ENCODE peak calls at places on chromosomes 6 and 20, in five cellular contexts. N is WERI-Rb-1; M is effector memory CD4-positive, alpha-beta T cell; Q is lower lobe of right lung; L is fibroblast of mammary gland. X is an unnamed sample.

GRCh38 chr6:40708049-40708448 is 120.9 kb upstream of the LRFN2 start:
- DNase-seq in N (no peak), M (no peak), Q (no peak), L (no peak), X (no peak)

GRCh38 chr6:93407186-93407585 is 12.2 kb downstream of the EPHA7 start:
- DNase-seq in N (no peak), M (no peak), Q (no peak), L (no peak), X (no peak)

GRCh38 chr6:148521586-148521985 is 178.9 kb downstream of the SASH1 start:
- DNase-seq in N (no peak), M (no peak), Q (no peak), L (peak; percentile 94), X (no peak)

GRCh38 chr6:125821825-125822281 is 31.1 kb downstream of the NCOA7 start:
- DNase-seq in N (no peak), M (no peak), Q (no peak), L (no peak), X (no peak)

GRCh38 chr20:44087051-44087856 is 99.7 kb downstream of the JPH2 start:
- DNase-seq in N (no peak), M (no peak), Q (no peak), L (no peak), X (no peak)

GRCh38 chr20:60053125-60053812 is 95.0 kb downstream of the CDH26 start:
- DNase-seq in N (no peak), M (no peak), Q (no peak), L (no peak), X (no peak)

GRCh38 chr6:14517536-14518105 is 400.0 kb downstream of the CD83 start:
- DNase-seq in N (no peak), M (no peak), Q (no peak), L (peak; percentile 38), X (no peak)

GRCh38 chr20:44970243-44970757 is 4.0 kb downstream of the STK4 start:
- DNase-seq in N (no peak), M (no peak), Q (no peak), L (no peak), X (no peak)

GRCh38 chr6:11324453-11325023 is 92.1 kb upstream of the NEDD9 start:
- DNase-seq in N (no peak), M (no peak), Q (no peak), L (no peak), X (no peak)

GRCh38 chr6:45021652-45022051 is 306.5 kb upstream of the RUNX2 start:
- DNase-seq in N (no peak), M (no peak), Q (no peak), L (no peak), X (no peak)

GRCh38 chr6:104789770-104790190 is 69.9 kb downstream of the HACE1 start:
- DNase-seq in N (no peak), M (no peak), Q (no peak), L (peak; percentile 46), X (peak; percentile 7)

GRCh38 chr6:160103825-160104100 is 17.9 kb upstream of the SLC22A1 start:
- DNase-seq in N (no peak), M (no peak), Q (no peak), L (no peak), X (no peak)

GRCh38 chr6:142045380-142046270 is 87.1 kb upstream of the GJE1 start:
- DNase-seq in N (no peak), M (no peak), Q (no peak), L (peak; percentile 71), X (no peak)

GRCh38 chr20:53834044-53834442 is 236.4 kb downstream of the BCAS1 start:
- DNase-seq in N (no peak), M (no peak), Q (no peak), L (no peak), X (no peak)

GRCh38 chr6:116611020-116611419 is 5.3 kb upstream of the RSPH4A start:
- DNase-seq in N (no peak), M (no peak), Q (no peak), L (no peak), X (no peak)

GRCh38 chr6:168100011-168100802 is 21.2 kb upstream of the FRMD1 start:
- DNase-seq in N (no peak), M (no peak), Q (peak; percentile 35), L (no peak), X (peak; percentile 62)

GRCh38 chr6:168101201-168102092 is 22.4 kb upstream of the FRMD1 start:
- DNase-seq in N (no peak), M (no peak), Q (peak; percentile 45), L (no peak), X (peak; percentile 79)

GRCh38 chr6:168100803-168101095 is 21.7 kb upstream of the FRMD1 start:
- DNase-seq in N (no peak), M (no peak), Q (peak; percentile 24), L (no peak), X (no peak)

GRCh38 chr6:168103036-168103830 is 24.2 kb upstream of the FRMD1 start:
- DNase-seq in N (no peak), M (no peak), Q (peak; percentile 11), L (no peak), X (no peak)

DNA sequence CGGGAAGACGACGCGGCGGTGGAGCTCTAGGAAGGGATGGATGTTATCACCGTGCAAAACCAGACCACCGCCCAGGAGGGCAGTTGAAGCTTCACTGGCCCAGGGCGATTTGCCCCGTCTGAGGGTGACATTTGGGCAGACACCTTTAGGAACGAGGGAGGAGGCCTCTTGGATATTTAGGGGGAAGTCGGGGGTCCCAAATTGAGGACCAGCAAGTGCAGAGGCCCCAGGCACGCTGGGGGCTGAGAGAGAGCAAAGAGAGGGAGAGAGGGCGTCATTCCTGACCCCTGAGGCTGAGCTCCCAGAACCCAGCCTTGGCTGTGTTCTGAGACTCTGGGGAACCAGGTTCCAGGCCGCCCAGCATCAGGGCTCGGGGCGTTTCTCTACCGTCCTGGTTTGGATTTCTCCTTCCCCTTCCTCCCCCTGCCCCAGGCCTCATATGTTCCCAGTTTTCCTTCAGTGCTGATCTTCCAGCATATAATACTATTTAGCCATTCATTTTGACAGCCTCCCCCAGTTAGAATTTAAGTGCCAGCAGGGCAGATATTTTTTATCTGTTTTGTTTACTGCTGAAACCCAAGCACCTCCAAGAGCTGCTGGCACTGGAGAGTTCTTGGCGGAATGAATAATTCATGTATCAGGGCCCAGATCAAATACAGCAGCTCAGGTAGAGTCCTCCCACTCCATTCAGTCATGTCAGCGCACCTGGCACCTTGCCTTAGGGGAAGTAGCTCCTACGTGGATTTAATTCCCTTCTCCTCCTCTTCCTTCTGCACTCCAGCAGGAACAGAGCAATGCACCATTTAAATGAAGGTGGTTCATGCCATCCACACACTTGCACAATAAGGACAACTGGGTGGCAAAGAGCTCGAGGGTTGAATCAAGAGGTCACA is 23.3 kb upstream of the FRMD1 start:
- DNase-seq in N (no peak), M (no peak), Q (peak; percentile 35), L (no peak), X (peak; percentile 73)
- H3K4me3 ChIP-seq in N (no peak overlapping the region), M (no peak overlapping the region), Q (no peak overlapping the region), L (no peak overlapping the region), X (no peak overlapping the region)

DNA sequence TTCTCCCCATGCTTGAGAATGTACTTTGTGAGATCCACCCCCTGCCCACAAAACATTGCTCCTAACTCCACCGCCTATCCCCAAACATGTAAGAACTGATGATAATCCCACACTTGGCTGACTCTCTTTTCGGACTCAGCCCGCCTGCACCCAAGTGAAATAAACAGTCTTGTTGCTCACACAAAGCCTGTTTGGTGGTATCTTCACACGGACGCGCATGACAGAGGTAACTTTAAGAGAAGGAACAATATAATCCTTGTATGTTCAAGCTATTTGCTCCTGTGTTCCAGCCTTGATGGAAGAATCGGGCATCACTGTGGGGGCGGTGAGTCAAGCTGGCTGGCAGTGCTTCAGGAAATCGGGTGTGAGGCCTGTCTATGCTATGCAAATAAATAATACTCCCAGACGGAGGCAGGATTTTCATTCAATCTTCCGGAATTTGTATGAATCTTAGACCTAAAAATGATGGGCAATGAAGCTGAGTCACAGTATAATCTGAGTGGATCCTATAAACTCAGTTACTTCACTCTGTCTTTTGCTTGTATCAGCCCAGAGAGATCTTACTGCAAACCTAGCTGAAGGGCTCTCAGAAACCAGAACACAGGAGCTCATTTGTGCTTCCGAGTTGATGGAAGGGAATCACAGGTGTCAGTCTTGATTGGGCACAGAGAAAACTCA is 45.2 kb upstream of the NT5E start:
- DNase-seq in N (no peak), M (no peak), Q (no peak), L (peak; percentile 96), X (no peak)
- H3K4me3 ChIP-seq in N (no peak overlapping the region), M (no peak overlapping the region), Q (no peak overlapping the region), L (no peak overlapping the region), X (no peak overlapping the region)

GRCh38 chr20:21511850-21512633 is 1.8 kb downstream of the NKX2-2 start:
- DNase-seq in N (no peak), M (no peak), Q (peak; percentile 45), L (no peak), X (peak; percentile 87)

GRCh38 chr20:21513881-21514540 is at the start of gene NKX2-2:
- DNase-seq in N (no peak), M (no peak), Q (no peak), L (no peak), X (peak; percentile 85)

GRCh38 chr20:21512634-21513180 is 1.2 kb downstream of the NKX2-2 start:
- DNase-seq in N (no peak), M (no peak), Q (peak; percentile 44), L (no peak), X (peak; percentile 79)

GRCh38 chr20:21514553-21515251 is 838 bp upstream of the NKX2-2 start:
- DNase-seq in N (no peak), M (no peak), Q (peak; percentile 33), L (no peak), X (peak; percentile 95)

GRCh38 chr20:21513181-21513663 is 642 bp downstream of the NKX2-2 start:
- DNase-seq in N (no peak), M (no peak), Q (peak; percentile 41), L (no peak), X (peak; percentile 72)
- H3K4me3 ChIP-seq in N (no peak overlapping the region), M (peak overlapping the region; percentile 8), Q (no peak overlapping the region), L (no peak overlapping the region), X (peak overlapping the region; percentile 4)

GRCh38 chr6:101392561-101393230 is 812 bp upstream of the GRIK2 start:
- DNase-seq in N (no peak), M (no peak), Q (no peak), L (no peak), X (peak; percentile 46)
- H3K4me3 ChIP-seq in N (no peak overlapping the region), M (no peak overlapping the region), Q (no peak overlapping the region), L (peak overlapping the region; percentile 47), X (peak overlapping the region; percentile 55)

GRCh38 chr6:169038691-169039090 is 215.0 kb downstream of the THBS2 start:
- DNase-seq in N (no peak), M (no peak), Q (no peak), L (no peak), X (no peak)

GRCh38 chr6:169029861-169030260 is 223.8 kb downstream of the THBS2 start:
- DNase-seq in N (no peak), M (no peak), Q (no peak), L (no peak), X (no peak)

GRCh38 chr6:169035381-169036280 is 218.0 kb downstream of the THBS2 start:
- DNase-seq in N (no peak), M (no peak), Q (no peak), L (peak; percentile 72), X (no peak)

GRCh38 chr6:169034523-169035167 is 219.0 kb downstream of the THBS2 start:
- DNase-seq in N (no peak), M (no peak), Q (no peak), L (peak; percentile 79), X (no peak)
- H3K4me3 ChIP-seq in N (no peak overlapping the region), M (no peak overlapping the region), Q (no peak overlapping the region), L (no peak overlapping the region), X (no peak overlapping the region)